ENCODE peak calls at places on chromosomes 4 and X, in four cellular contexts. S is foreskin fibroblast, I is choroid plexus epithelial cell, H is brain microvascular endothelial cell. V is an unnamed sample.

GRCh38 chrX:37986893-37987292 is 19.5 kb upstream of the SYTL5 start:
- DNase-seq in S (peak; percentile 13), I (peak; percentile 56), H (no peak), V (no peak)

GRCh38 chr4:8831221-8832129 is 40.2 kb downstream of the HMX1 start:
- DNase-seq in S (no peak), I (no peak), H (no peak), V (no peak)

GRCh38 chr4:177455591-177455990 is 13.4 kb upstream of the AGA start:
- DNase-seq in S (peak; percentile 37), I (peak; percentile 58), H (peak; percentile 59), V (no peak)

GRCh38 chr4:143402776-143403550 is 66.3 kb downstream of the GAB1 start:
- DNase-seq in S (peak; percentile 19), I (no peak), H (no peak), V (no peak)

GRCh38 chr4:71107732-71108131 is 114.3 kb downstream of the DCK start:
- DNase-seq in S (no peak), I (no peak), H (no peak), V (no peak)

GRCh38 chr4:7769936-7770674 is 169.6 kb downstream of the AFAP1 start:
- DNase-seq in S (peak; percentile 71), I (peak; percentile 60), H (no peak), V (no peak)

GRCh38 chrX:38891641-38892413 is 90.6 kb downstream of the MID1IP1 start:
- DNase-seq in S (peak; percentile 77), I (no peak), H (no peak), V (no peak)

GRCh38 chrX:148500428-148501120 is at the start of gene AFF2:
- DNase-seq in S (peak; percentile 31), I (peak; percentile 5), H (peak; percentile 4), V (no peak)

GRCh38 chr4:73871911-73872310 is 2.7 kb downstream of the CXCL1 start:
- DNase-seq in S (no peak), I (no peak), H (no peak), V (no peak)

GRCh38 chr4:62252728-62253127 is 1052.6 kb downstream of the ADGRL3 start:
- DNase-seq in S (no peak), I (no peak), H (no peak), V (no peak)

GRCh38 chrX:130285069-130285620 is 16.4 kb upstream of the ZNF280C start:
- DNase-seq in S (peak; percentile 24), I (no peak), H (no peak), V (no peak)

GRCh38 chrX:24231780-24232179 is 82.1 kb downstream of the SUPT20HL2 start:
- DNase-seq in S (no peak), I (no peak), H (no peak), V (no peak)

GRCh38 chrX:68820476-68821110 is 8.2 kb upstream of the EFNB1 start:
- DNase-seq in S (no peak), I (no peak), H (no peak), V (no peak)

GRCh38 chr4:172141025-172141424 is 327.8 kb downstream of the GALNTL6 start:
- DNase-seq in S (no peak), I (no peak), H (no peak), V (no peak)

GRCh38 chrX:142601792-142602191 is 396.7 kb upstream of the MAGEC2 start:
- DNase-seq in S (no peak), I (no peak), H (no peak), V (no peak)

GRCh38 chr4:25358515-25359275 is 18.4 kb upstream of the ANAPC4 start:
- DNase-seq in S (no peak), I (no peak), H (no peak), V (no peak)

GRCh38 chr4:2256156-2256731 is 5.7 kb downstream of the MXD4 start:
- DNase-seq in S (no peak), I (no peak), H (no peak), V (no peak)

GRCh38 chr4:82519776-82520175 is 42.0 kb downstream of the TMEM150C start:
- DNase-seq in S (no peak), I (peak; percentile 58), H (peak; percentile 21), V (no peak)

GRCh38 chr4:119490335-119490734 is 138.3 kb downstream of the PDE5A start:
- DNase-seq in S (peak; percentile 45), I (peak; percentile 64), H (peak; percentile 35), V (no peak)

GRCh38 chr4:167987285-167987684 is 105.1 kb upstream of the ANXA10 start:
- DNase-seq in S (no peak), I (no peak), H (no peak), V (no peak)

GRCh38 chr4:167986044-167986443 is 106.3 kb upstream of the ANXA10 start:
- DNase-seq in S (no peak), I (no peak), H (no peak), V (no peak)

GRCh38 chr4:167985565-167985964 is 106.8 kb upstream of the ANXA10 start:
- DNase-seq in S (no peak), I (no peak), H (no peak), V (no peak)

GRCh38 chr4:167989815-167990214 is 102.5 kb upstream of the ANXA10 start:
- DNase-seq in S (peak; percentile 8), I (peak; percentile 11), H (no peak), V (no peak)
- TF ChIP-seq CTCF in S (no peak), I (no peak), H (no peak), V (no peak)

DNA sequence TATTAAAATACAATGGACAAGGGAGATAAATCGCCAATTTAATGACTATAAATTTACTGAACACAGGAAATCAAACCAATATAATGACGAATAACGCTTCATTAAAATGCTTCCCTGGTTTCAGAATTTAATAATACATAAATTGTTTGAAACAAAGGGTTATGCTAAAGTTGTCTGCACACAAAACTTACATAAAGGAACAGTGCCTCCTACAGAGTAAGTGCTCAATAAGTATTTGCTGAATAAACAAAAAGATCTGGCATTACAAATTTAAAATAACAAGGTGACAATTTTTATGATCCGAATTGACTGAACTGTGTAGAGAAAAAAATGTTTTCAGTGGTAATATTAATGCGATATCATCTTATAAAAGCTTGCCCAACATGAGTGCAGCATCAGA is 69.6 kb downstream of the NOCT start:
- DNase-seq in S (peak; percentile 37), I (peak; percentile 48), H (no peak), V (no peak)
- TF ChIP-seq CTCF in S (peak; percentile 29), I (peak; percentile 36), H (peak; percentile 24), V (peak; percentile 24)

DNA sequence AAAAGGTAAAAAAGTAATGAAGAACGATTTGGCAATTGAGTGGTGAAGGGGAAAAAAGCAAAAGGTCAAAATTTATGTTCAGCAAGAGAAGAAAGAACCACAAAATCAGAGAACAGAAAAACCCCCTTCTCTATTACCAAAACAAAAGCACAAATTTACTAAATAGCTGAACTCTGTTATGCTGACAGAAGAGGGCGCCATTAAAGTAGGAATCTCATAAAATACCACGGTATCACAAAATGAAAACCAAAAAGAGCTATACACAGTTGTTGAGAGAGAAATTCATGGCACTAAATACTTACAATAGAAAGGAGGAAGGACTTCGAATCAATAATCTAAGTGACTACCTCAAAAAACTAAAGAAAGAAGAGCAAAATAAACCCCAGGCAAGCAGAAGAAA is 69.6 kb upstream of the CXorf66 start:
- DNase-seq in S (no peak), I (peak; percentile 1), H (no peak), V (no peak)
- TF ChIP-seq CTCF in S (no peak), I (no peak), H (no peak), V (no peak)

GRCh38 chr4:10741961-10742699 is 57.6 kb upstream of the CLNK start:
- DNase-seq in S (no peak), I (no peak), H (no peak), V (no peak)
- TF ChIP-seq CTCF in S (no peak), I (no peak), H (no peak), V (no peak)